ENCODE peak calls at places on chromosomes 3 and 15, in seven cellular contexts. C is CD8-positive, alpha-beta T cell; J is fibroblast of lung; G is fibroblast of pulmonary artery; K is PC-9; F is brain microvascular endothelial cell; B is esophagus muscularis mucosa. L is an unnamed sample.

GRCh38 chr15:56052389-56053045 is 59.1 kb upstream of the NEDD4 start:
- DNase-seq in K (no peak), F (no peak), B (no peak), C (no peak), G (peak), J (peak), L (peak)

GRCh38 chr15:53758412-53758811 is 1.1 kb downstream of the WDR72 start:
- DNase-seq in B (no peak), C (no peak), K (no peak), G (no peak), F (no peak), J (no peak), L (no peak)

GRCh38 chr3:178343433-178344038 is 192.7 kb upstream of the KCNMB2 start:
- DNase-seq in F (no peak), B (no peak), K (no peak), G (no peak), C (no peak), J (no peak), L (no peak)

GRCh38 chr3:127254730-127255129 is 33.1 kb downstream of the PRR20G start:
- DNase-seq in F (no peak), J (no peak), C (no peak), B (peak), G (peak), K (no peak), L (no peak)

GRCh38 chr3:195811756-195812155 is at the start of gene MUC4:
- DNase-seq in K (peak), C (no peak), B (no peak), J (no peak), F (no peak), G (no peak), L (no peak)

GRCh38 chr15:66261056-66261455 is 7.5 kb upstream of the MEGF11 start:
- DNase-seq in B (no peak), F (no peak), C (no peak), J (no peak), K (no peak), G (peak), L (no peak)

GRCh38 chr3:5071061-5071460 is 51.0 kb upstream of the ARL8B start:
- DNase-seq in B (no peak), G (peak), J (peak), C (no peak), F (peak), K (no peak), L (peak)

GRCh38 chr3:177713921-177714900 is 516.9 kb upstream of the TBL1XR1 start:
- DNase-seq in B (no peak), J (no peak), G (no peak), K (no peak), F (no peak), C (no peak), L (no peak)

DNA sequence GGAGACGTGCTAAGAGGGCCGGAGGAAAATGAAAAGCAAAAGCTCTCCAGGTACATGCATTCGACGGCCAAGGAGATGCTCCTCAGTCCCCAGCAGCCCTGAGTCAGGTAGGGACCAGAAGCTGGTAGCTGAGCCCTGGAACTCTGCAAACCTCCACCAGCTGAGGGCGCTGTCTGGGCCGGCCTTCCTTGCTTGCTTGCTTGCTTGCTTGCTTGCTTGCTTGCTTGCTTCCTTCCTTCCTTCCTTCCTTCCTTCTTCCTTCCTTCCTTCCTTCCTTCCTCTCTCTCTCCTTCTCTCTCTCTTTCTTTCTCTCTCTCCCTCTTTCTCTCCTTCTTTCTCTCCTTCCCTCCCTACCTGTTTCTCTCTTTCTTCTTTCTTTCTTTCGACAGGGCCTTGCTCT is 94.6 kb upstream of the RASGRF1 start:
- DNase-seq in C (no peak), B (no peak), K (no peak), G (no peak), J (no peak), F (peak), L (peak)
- TF ChIP-seq CTCF in C (no peak), B (no peak), K (no peak), G (peak), J (peak), F (peak), L (peak)

DNA sequence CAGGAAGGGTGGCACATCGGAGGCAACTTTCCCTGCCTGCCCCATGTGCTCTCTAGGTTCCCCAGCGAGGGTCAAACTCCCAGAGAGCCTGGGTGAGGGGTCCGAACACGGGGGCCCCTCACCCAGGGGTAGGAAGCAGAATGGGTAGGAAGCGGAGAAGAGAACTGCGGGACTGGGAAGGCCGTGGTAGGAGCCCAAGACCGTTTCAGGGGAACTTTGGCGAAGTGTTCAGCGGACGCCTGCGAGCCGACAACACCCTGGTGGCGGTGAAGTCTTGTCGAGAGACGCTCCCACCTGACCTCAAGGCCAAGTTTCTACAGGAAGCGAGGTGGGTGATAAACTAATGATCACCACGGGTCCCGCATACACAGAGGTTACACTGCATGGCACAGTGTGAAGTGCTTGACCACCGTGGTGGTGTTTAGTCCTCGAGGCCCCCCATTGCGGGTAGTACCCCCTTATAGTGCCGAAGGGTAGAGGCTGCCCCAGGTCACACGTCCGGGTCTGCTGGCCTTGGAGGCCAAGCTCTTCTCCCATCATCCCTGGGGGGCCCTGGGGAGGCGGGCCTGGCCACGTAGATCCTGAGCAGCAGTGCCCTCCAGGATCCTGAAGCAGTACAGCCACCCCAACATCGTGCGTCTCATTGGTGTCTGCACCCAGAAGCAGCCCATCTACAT is 8.3 kb downstream of the FES start:
- DNase-seq in C (no peak), B (no peak), J (no peak), K (no peak), F (no peak), G (no peak), L (no peak)
- H3K4me3 ChIP-seq in C (no peak), B (no peak), J (no peak), K (no peak), F (no peak), G (no peak), L (no peak)

DNA sequence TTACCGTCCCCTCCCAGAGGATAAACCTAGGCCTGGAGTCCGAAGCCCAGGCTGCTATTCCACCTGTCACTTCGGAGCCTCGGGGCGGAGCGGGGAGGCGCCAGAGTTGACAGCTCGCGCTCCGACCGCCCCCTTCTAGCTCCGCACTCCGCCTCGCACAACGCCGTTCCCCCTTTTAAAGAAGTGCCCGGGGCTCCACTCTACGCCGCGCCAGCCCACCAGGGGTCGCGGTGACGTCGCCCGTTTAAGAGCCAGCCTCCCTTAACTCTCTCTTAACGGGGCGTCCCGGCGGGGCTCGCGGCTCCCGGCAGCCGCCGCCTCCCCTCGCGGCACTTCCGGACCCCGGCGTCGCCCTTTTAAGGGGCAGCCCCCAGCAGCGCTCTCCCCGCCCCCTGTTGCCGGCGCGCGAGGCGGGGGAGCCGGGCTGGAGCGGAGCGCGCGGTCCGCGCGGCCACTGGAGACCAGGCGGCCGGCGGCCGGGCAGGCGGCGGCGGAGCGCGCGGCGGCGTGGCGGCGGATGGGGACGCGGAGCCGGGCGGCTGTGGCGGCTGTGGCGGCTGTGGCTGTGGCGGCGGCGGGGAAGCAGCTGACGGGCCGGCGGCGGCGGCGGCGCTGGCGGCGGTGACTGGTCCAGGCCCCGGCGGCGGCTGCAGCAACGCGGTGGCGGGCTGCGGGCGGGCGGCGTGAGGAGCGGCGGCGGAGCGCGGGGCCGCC is at the start of gene INAFM2:
- DNase-seq in C (peak), G (peak), K (peak), J (peak), F (peak), B (peak), L (peak)
- TF ChIP-seq CTCF in C (peak), G (peak), K (peak), J (peak), F (peak), B (peak), L (peak)

GRCh38 chr15:77628010-77628409 is 4.7 kb downstream of the LINGO1 start:
- DNase-seq in G (no peak), F (no peak), J (no peak), B (no peak), C (no peak), K (no peak), L (no peak)
- H3K4me3 ChIP-seq in G (no peak), F (no peak), J (no peak), B (no peak), C (no peak), K (no peak), L (no peak)

DNA sequence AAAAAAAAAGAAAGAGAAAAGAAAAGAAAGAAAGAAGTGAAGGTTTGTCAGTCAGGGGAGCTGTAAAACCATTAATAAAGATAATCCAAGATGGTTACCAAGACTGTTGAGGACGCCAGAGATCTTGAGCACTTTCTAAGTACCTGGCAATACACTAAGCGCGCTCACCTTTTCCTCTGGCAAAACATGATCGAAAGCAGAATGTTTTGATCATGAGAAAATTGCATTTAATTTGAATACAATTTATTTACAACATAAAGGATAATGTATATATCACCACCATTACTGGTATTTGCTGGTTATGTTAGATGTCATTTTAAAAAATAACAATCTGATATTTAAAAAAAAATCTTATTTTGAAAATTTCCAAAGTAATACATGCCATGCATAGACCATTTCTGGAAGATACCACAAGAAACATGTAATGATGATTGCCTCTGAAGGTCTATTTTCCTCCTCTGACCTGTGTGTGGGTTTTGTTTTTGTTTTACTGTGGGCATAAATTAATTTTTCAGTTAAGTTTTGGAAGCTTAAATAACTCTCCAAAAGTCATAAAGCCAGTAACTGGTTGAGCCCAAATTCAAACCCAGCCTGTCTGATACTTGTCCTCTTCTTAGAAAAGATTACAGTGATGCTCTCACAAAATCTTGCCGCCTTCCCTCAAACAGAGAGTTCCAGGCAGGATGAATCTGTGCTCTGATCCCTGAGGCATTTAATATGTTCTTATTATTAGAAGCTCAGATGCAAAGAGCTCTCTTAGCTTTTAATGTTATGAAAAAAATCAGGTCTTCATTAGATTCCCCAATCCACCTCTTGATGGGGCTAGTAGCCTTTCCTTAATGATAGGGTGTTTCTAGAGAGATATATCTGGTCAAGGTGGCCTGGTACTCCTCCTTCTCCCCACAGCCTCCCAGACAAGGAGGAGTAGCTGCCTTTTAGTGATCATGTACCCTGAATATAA is 2.0 kb downstream of the B2M start:
- DNase-seq in B (no peak), C (no peak), G (peak), F (no peak), J (peak), K (no peak), L (peak)
- TF ChIP-seq CTCF in B (peak), C (peak), G (peak), F (peak), J (peak), K (peak), L (peak)

DNA sequence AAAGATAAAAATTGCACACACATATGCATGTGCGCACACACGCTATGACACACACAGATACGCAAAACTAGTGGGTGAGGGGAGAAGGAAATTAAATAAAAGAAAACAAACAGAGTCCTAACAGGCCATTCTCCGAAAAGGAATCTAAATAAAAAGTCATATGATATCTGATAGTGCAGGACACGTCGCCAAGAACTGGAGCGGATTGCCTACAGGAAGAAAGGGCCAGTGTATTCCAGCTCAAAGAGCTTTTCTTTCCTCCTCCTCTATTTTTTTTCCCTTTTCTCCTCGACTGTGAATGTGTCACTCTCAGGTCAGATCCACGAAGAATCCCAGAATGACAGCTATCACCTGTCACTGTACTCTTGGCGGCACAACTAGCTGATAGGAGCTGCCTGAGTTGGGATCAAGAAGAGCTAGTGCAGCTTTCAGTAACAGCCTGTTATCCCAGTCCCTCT is 157.8 kb downstream of the TIGIT start:
- DNase-seq in B (no peak), F (peak), J (peak), C (no peak), G (peak), K (no peak), L (peak)
- H3K4me3 ChIP-seq in B (peak), F (no peak), J (peak), C (no peak), G (peak), K (no peak), L (peak)

GRCh38 chr15:82048809-82049208 is 3.0 kb upstream of the MEX3B start:
- DNase-seq in C (no peak), B (no peak), J (no peak), F (no peak), K (no peak), G (no peak), L (no peak)

GRCh38 chr15:82045179-82045891 is 483 bp downstream of the MEX3B start:
- DNase-seq in C (no peak), K (no peak), G (peak), J (peak), F (peak), B (no peak), L (peak)

GRCh38 chr15:82047493-82048446 is 2.0 kb upstream of the MEX3B start:
- DNase-seq in F (no peak), K (no peak), C (no peak), G (peak), J (peak), B (no peak), L (peak)

GRCh38 chr15:82045892-82046667 is at the start of gene MEX3B:
- DNase-seq in J (peak), F (peak), G (peak), B (peak), K (peak), C (peak), L (peak)

GRCh38 chr15:82046668-82047492 is 1.1 kb upstream of the MEX3B start:
- DNase-seq in G (peak), K (peak), B (peak), J (peak), F (peak), C (peak), L (peak)
- TF ChIP-seq CTCF in G (peak), K (no peak), B (peak), J (peak), F (peak), C (peak), L (peak)

GRCh38 chr15:45376967-45377629 is 1.2 kb downstream of the GATM start:
- DNase-seq in K (no peak), G (no peak), B (no peak), F (no peak), C (no peak), J (no peak), L (no peak)
- H3K4me3 ChIP-seq in K (peak), G (no peak), B (peak), F (no peak), C (peak), J (no peak), L (no peak)

GRCh38 chr15:100725121-100726069 is 123.0 kb downstream of the ASB7 start:
- DNase-seq in C (no peak), K (no peak), B (peak), G (peak), J (peak), F (peak), L (peak)
- TF ChIP-seq CTCF in C (no peak), K (no peak), B (no peak), G (no peak), J (no peak), F (no peak), L (no peak)

GRCh38 chr3:147411235-147411607 is 2.1 kb downstream of the ZIC1 start:
- DNase-seq in C (no peak), K (no peak), G (peak), J (no peak), F (no peak), B (peak), L (no peak)

GRCh38 chr3:147409143-147410121 is at the start of gene ZIC1:
- DNase-seq in G (no peak), F (peak), C (no peak), B (no peak), J (peak), K (no peak), L (peak)

GRCh38 chr3:147411777-147412176 is 2.6 kb downstream of the ZIC1 start:
- DNase-seq in J (no peak), F (no peak), G (no peak), B (no peak), K (no peak), C (no peak), L (peak)

GRCh38 chr3:147410126-147410517 is 957 bp downstream of the ZIC1 start:
- DNase-seq in F (no peak), B (no peak), K (no peak), J (no peak), G (no peak), C (no peak), L (peak)

GRCh38 chr3:147410518-147411234 is 1.5 kb downstream of the ZIC1 start:
- DNase-seq in C (no peak), F (peak), J (peak), B (peak), K (no peak), G (peak), L (peak)
- H3K4me3 ChIP-seq in C (peak), F (peak), J (peak), B (peak), K (no peak), G (peak), L (peak)

L was measured in choroid plexus epithelial cell.